ENCODE peak calls at places on chromosomes 1 and 21, in nine cellular contexts. J is dermis microvascular lymphatic vessel endothelial cell, U is GM13977, D is non-pigmented ciliary epithelial cell, F is left lung, G is AG04450, W is T-helper 2 cell, I is EL, A is GM12891. T is an unnamed sample.

GRCh38 chr1:153629971-153630370 is 1.7 kb downstream of the S100A1 start:
- DNase-seq in J (no peak), F (no peak), D (no peak), I (no peak), G (no peak), U (no peak), A (no peak), W (no peak), T (no peak)

GRCh38 chr1:66247415-66248208 is 286.3 kb upstream of the SGIP1 start:
- DNase-seq in A (no peak), G (no peak), W (peak), I (no peak), F (no peak), U (peak), D (no peak), J (no peak), T (no peak)

GRCh38 chr1:60878323-60878722 is 204.0 kb upstream of the NFIA start:
- DNase-seq in A (no peak), D (no peak), W (no peak), G (no peak), I (no peak), U (no peak), J (no peak), F (no peak), T (no peak)

GRCh38 chr1:156803086-156803851 is 13.4 kb downstream of the SH2D2A start:
- DNase-seq in D (no peak), G (no peak), J (no peak), W (no peak), F (no peak), U (no peak), A (no peak), I (no peak), T (no peak)

GRCh38 chr21:29382029-29382654 is 83.4 kb downstream of the BACH1 start:
- DNase-seq in G (no peak), A (no peak), D (peak), W (no peak), J (no peak), U (no peak), I (peak), F (no peak), T (peak)

GRCh38 chr1:113147826-113148225 is 74.8 kb downstream of the LRIG2 start:
- DNase-seq in W (no peak), F (no peak), U (no peak), A (no peak), D (no peak), J (no peak), I (no peak), G (no peak), T (no peak)

GRCh38 chr1:110570307-110570706 is 35.9 kb downstream of the KCNA2 start:
- DNase-seq in U (no peak), F (no peak), J (no peak), A (no peak), G (no peak), D (no peak), W (no peak), I (no peak), T (no peak)

GRCh38 chr21:41653944-41654625 is 112.8 kb downstream of the RIPK4 start:
- DNase-seq in D (no peak), A (no peak), J (no peak), I (peak), G (no peak), F (no peak), W (no peak), U (no peak), T (peak)

GRCh38 chr1:34101151-34101550 is 63.9 kb downstream of the CSMD2 start:
- DNase-seq in A (no peak), F (no peak), W (no peak), G (peak), U (no peak), D (peak), J (no peak), I (no peak), T (peak)

GRCh38 chr1:10973552-10973951 is 38.9 kb upstream of the TARDBP start:
- DNase-seq in U (no peak), G (peak), D (no peak), J (no peak), A (no peak), I (peak), W (no peak), F (peak), T (peak)

GRCh38 chr21:45281411-45282282 is 6.0 kb downstream of the POFUT2 start:
- DNase-seq in G (no peak), A (no peak), D (no peak), U (no peak), I (no peak), J (no peak), W (no peak), F (no peak), T (no peak)